ENCODE peak calls at places on chromosomes 12 and 14, in seven cellular contexts. One of them, this sample, is unnamed.

GRCh38 chr14:36363704-36364103 is 43.3 kb upstream of the MBIP start:
- DNase-seq in Panc1: no peak
- DNase-seq in brain microvascular endothelial cell: no peak
- DNase-seq in AG04450: no peak
- DNase-seq in RWPE1: no peak
- DNase-seq in upper lobe of right lung: no peak
- DNase-seq in kidney: no peak
- DNase-seq in this sample: no peak

GRCh38 chr12:22121224-22121623 is 75.2 kb downstream of the CMAS start:
- DNase-seq in Panc1: no peak
- DNase-seq in brain microvascular endothelial cell: no peak
- DNase-seq in AG04450: no peak
- DNase-seq in RWPE1: no peak
- DNase-seq in upper lobe of right lung: no peak
- DNase-seq in kidney: no peak
- DNase-seq in this sample: no peak

GRCh38 chr12:68012712-68013111 is 23.5 kb downstream of the IFNG-AS1 start:
- DNase-seq in Panc1: no peak
- DNase-seq in brain microvascular endothelial cell: no peak
- DNase-seq in AG04450: no peak
- DNase-seq in RWPE1: no peak
- DNase-seq in upper lobe of right lung: no peak
- DNase-seq in kidney: no peak
- DNase-seq in this sample: no peak

GRCh38 chr12:72453550-72453949 is 181.4 kb downstream of the TRHDE start:
- DNase-seq in Panc1: no peak
- DNase-seq in brain microvascular endothelial cell: no peak
- DNase-seq in AG04450: no peak
- DNase-seq in RWPE1: no peak
- DNase-seq in upper lobe of right lung: no peak
- DNase-seq in kidney: no peak
- DNase-seq in this sample: no peak

GRCh38 chr12:123937707-123938600 is 34.7 kb downstream of the CCDC92 start:
- DNase-seq in Panc1: no peak
- DNase-seq in brain microvascular endothelial cell: no peak
- DNase-seq in AG04450: no peak
- DNase-seq in RWPE1: no peak
- DNase-seq in upper lobe of right lung: no peak
- DNase-seq in kidney: peak; percentile 53
- DNase-seq in this sample: no peak

GRCh38 chr12:113961921-113962710 is 4.0 kb downstream of the RBM19 start:
- DNase-seq in Panc1: no peak
- DNase-seq in brain microvascular endothelial cell: peak; percentile 24
- DNase-seq in AG04450: no peak
- DNase-seq in RWPE1: no peak
- DNase-seq in upper lobe of right lung: no peak
- DNase-seq in kidney: no peak
- DNase-seq in this sample: no peak

GRCh38 chr14:64709126-64709525 is 4.9 kb downstream of the PLEKHG3 start:
- DNase-seq in Panc1: no peak
- DNase-seq in brain microvascular endothelial cell: no peak
- DNase-seq in AG04450: no peak
- DNase-seq in RWPE1: no peak
- DNase-seq in upper lobe of right lung: no peak
- DNase-seq in kidney: no peak
- DNase-seq in this sample: no peak

GRCh38 chr14:45177081-45177480 is 41.4 kb downstream of the FANCM start:
- DNase-seq in Panc1: no peak
- DNase-seq in brain microvascular endothelial cell: peak; percentile 12
- DNase-seq in AG04450: peak; percentile 56
- DNase-seq in RWPE1: peak; percentile 90
- DNase-seq in upper lobe of right lung: no peak
- DNase-seq in kidney: no peak
- DNase-seq in this sample: no peak

GRCh38 chr14:79018846-79019245 is 848.7 kb downstream of the NRXN3 start:
- DNase-seq in Panc1: no peak
- DNase-seq in brain microvascular endothelial cell: peak; percentile 33
- DNase-seq in AG04450: peak; percentile 7
- DNase-seq in RWPE1: peak; percentile 7
- DNase-seq in upper lobe of right lung: no peak
- DNase-seq in kidney: no peak
- DNase-seq in this sample: no peak

GRCh38 chr14:24794906-24795305 is 160.9 kb upstream of the GZMB start:
- DNase-seq in Panc1: no peak
- DNase-seq in brain microvascular endothelial cell: no peak
- DNase-seq in AG04450: no peak
- DNase-seq in RWPE1: no peak
- DNase-seq in upper lobe of right lung: no peak
- DNase-seq in kidney: no peak
- DNase-seq in this sample: no peak

GRCh38 chr14:28097585-28097984 is 669.0 kb upstream of the FOXG1 start:
- DNase-seq in Panc1: no peak
- DNase-seq in brain microvascular endothelial cell: no peak
- DNase-seq in AG04450: no peak
- DNase-seq in RWPE1: no peak
- DNase-seq in upper lobe of right lung: no peak
- DNase-seq in kidney: no peak
- DNase-seq in this sample: no peak

GRCh38 chr12:74732801-74733200 is 195.2 kb downstream of the ATXN7L3B start:
- DNase-seq in Panc1: no peak
- DNase-seq in brain microvascular endothelial cell: no peak
- DNase-seq in AG04450: no peak
- DNase-seq in RWPE1: no peak
- DNase-seq in upper lobe of right lung: no peak
- DNase-seq in kidney: no peak
- DNase-seq in this sample: no peak

GRCh38 chr14:37992489-37992888 is 215.2 kb upstream of the SSTR1 start:
- DNase-seq in Panc1: no peak
- DNase-seq in brain microvascular endothelial cell: no peak
- DNase-seq in AG04450: no peak
- DNase-seq in RWPE1: no peak
- DNase-seq in upper lobe of right lung: no peak
- DNase-seq in kidney: no peak
- DNase-seq in this sample: no peak

GRCh38 chr14:89139404-89140247 is 277.4 kb downstream of the FOXN3 start:
- DNase-seq in Panc1: no peak
- DNase-seq in brain microvascular endothelial cell: no peak
- DNase-seq in AG04450: no peak
- DNase-seq in RWPE1: no peak
- DNase-seq in upper lobe of right lung: no peak
- DNase-seq in kidney: no peak
- DNase-seq in this sample: no peak

GRCh38 chr12:112963227-112963861 is 15.0 kb upstream of the OAS2 start:
- DNase-seq in Panc1: no peak
- DNase-seq in brain microvascular endothelial cell: no peak
- DNase-seq in AG04450: no peak
- DNase-seq in RWPE1: no peak
- DNase-seq in upper lobe of right lung: no peak
- DNase-seq in kidney: no peak
- DNase-seq in this sample: no peak

DNA sequence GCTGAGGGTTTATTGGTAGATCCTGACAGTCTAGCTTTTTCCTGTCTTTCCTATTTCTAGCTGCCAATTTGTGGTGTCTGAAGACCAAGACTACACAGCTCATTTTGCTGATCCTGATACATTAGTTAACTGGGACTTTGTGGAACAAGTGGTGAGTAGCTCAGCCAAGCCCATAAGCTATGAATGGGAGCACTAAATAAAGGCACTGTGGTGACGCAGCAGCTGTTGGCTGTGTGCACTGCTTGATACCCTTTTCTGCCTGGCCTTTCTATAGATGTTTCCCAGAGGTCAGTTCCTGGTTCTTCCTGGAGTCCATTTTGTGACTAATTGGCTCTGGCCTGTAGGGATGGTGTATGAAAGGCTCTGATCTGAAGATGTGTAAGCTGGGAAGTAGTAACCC is 20.5 kb downstream of the RNF10 start:
- DNase-seq in Panc1: no peak
- DNase-seq in brain microvascular endothelial cell: no peak
- DNase-seq in AG04450: no peak
- DNase-seq in RWPE1: no peak
- DNase-seq in upper lobe of right lung: no peak
- DNase-seq in kidney: no peak
- DNase-seq in this sample: no peak
- H3K27ac ChIP-seq in Panc1: no peak overlapping the region
- H3K27ac ChIP-seq in brain microvascular endothelial cell: no peak overlapping the region
- H3K27ac ChIP-seq in AG04450: no peak overlapping the region
- H3K27ac ChIP-seq in RWPE1: no peak overlapping the region
- H3K27ac ChIP-seq in upper lobe of right lung: no peak overlapping the region
- H3K27ac ChIP-seq in kidney: no peak overlapping the region
- H3K27ac ChIP-seq in this sample: peak overlapping the region; percentile 16

GRCh38 chr14:59541731-59542130 is 34.9 kb downstream of the CCDC175 start:
- DNase-seq in Panc1: no peak
- DNase-seq in brain microvascular endothelial cell: no peak
- DNase-seq in AG04450: no peak
- DNase-seq in RWPE1: no peak
- DNase-seq in upper lobe of right lung: no peak
- DNase-seq in kidney: no peak
- DNase-seq in this sample: no peak
- H3K27ac ChIP-seq in Panc1: no peak overlapping the region
- H3K27ac ChIP-seq in brain microvascular endothelial cell: no peak overlapping the region
- H3K27ac ChIP-seq in AG04450: no peak overlapping the region
- H3K27ac ChIP-seq in RWPE1: no peak overlapping the region
- H3K27ac ChIP-seq in upper lobe of right lung: no peak overlapping the region
- H3K27ac ChIP-seq in kidney: no peak overlapping the region
- H3K27ac ChIP-seq in this sample: no peak overlapping the region

DNA sequence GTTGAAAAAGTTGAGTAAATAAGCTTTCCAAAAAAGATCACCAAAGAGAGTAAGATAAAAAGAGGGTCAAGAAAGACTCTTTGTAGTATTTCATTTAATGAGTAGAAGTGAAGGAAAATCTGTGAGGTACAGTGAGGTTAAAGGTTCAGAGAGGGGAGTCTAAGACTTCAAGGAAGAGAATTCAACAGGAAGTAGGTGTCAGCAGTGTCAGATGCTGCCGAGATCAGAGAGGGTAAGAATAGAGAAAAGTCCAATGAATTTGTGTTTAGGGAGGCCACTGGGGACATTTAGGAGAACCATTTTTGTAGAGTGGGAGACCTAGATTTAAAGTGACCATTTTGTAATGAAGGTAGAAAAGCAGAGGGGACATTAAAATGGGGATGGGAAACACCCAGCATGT is 71.6 kb upstream of the KRAS start:
- DNase-seq in Panc1: no peak
- DNase-seq in brain microvascular endothelial cell: no peak
- DNase-seq in AG04450: no peak
- DNase-seq in RWPE1: no peak
- DNase-seq in upper lobe of right lung: no peak
- DNase-seq in kidney: no peak
- DNase-seq in this sample: no peak
- H3K27ac ChIP-seq in Panc1: no peak overlapping the region
- H3K27ac ChIP-seq in brain microvascular endothelial cell: peak overlapping the region; percentile 49
- H3K27ac ChIP-seq in AG04450: no peak overlapping the region
- H3K27ac ChIP-seq in RWPE1: no peak overlapping the region
- H3K27ac ChIP-seq in upper lobe of right lung: no peak overlapping the region
- H3K27ac ChIP-seq in kidney: no peak overlapping the region
- H3K27ac ChIP-seq in this sample: no peak overlapping the region

GRCh38 chr12:108620236-108620879 is 13.3 kb downstream of the SELPLG start:
- DNase-seq in Panc1: no peak
- DNase-seq in brain microvascular endothelial cell: no peak
- DNase-seq in AG04450: no peak
- DNase-seq in RWPE1: no peak
- DNase-seq in upper lobe of right lung: no peak
- DNase-seq in kidney: no peak
- DNase-seq in this sample: no peak
- H3K27ac ChIP-seq in Panc1: no peak overlapping the region
- H3K27ac ChIP-seq in brain microvascular endothelial cell: no peak overlapping the region
- H3K27ac ChIP-seq in AG04450: peak overlapping the region; percentile 47
- H3K27ac ChIP-seq in RWPE1: no peak overlapping the region
- H3K27ac ChIP-seq in upper lobe of right lung: peak overlapping the region; percentile 24
- H3K27ac ChIP-seq in kidney: no peak overlapping the region
- H3K27ac ChIP-seq in this sample: no peak overlapping the region

DNA sequence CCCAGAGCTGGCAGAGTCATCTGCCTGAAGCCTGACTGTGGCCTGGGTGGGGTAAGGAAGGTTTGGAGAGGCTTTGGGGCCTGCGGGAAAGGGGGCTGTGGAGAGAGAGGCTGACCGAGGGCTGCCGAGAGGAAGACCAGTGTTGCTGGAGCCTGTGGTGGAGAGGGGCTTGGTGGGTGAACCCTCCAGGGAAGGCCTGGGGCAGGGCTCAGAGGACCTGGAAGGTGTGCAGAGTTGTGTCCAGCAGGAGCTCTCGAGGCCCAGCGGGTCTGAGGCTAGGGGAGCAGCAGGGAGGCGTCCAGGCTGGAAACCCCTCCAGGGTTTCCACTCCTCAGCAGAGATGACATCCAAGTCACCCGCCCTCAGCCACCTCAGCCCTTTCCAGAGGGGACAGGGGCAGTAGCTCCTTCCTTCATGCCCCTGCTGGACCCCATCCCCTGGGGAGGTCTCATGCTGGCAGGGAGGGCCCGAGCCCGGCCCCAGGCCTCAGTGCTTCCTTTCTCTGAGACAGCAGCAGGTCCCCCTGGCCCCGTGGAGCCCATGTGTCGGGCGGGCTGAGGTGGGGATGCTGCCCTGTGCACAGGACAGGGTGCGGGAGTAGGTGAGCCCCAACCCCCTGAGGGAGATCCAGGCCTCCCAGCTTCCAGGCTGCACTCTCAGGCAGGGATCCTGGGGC is 8.4 kb downstream of the CEP170B start:
- DNase-seq in Panc1: no peak
- DNase-seq in brain microvascular endothelial cell: no peak
- DNase-seq in AG04450: no peak
- DNase-seq in RWPE1: no peak
- DNase-seq in upper lobe of right lung: peak; percentile 60
- DNase-seq in kidney: peak; percentile 71
- DNase-seq in this sample: no peak
- H3K27ac ChIP-seq in Panc1: no peak overlapping the region
- H3K27ac ChIP-seq in brain microvascular endothelial cell: no peak overlapping the region
- H3K27ac ChIP-seq in AG04450: no peak overlapping the region
- H3K27ac ChIP-seq in RWPE1: peak overlapping the region; percentile 86
- H3K27ac ChIP-seq in upper lobe of right lung: no peak overlapping the region
- H3K27ac ChIP-seq in kidney: no peak overlapping the region
- H3K27ac ChIP-seq in this sample: no peak overlapping the region

GRCh38 chr14:76784266-76784874 is 23.1 kb downstream of the VASH1 start:
- DNase-seq in Panc1: no peak
- DNase-seq in brain microvascular endothelial cell: no peak
- DNase-seq in AG04450: no peak
- DNase-seq in RWPE1: no peak
- DNase-seq in upper lobe of right lung: no peak
- DNase-seq in kidney: no peak
- DNase-seq in this sample: no peak
- H3K27ac ChIP-seq in Panc1: no peak overlapping the region
- H3K27ac ChIP-seq in brain microvascular endothelial cell: no peak overlapping the region
- H3K27ac ChIP-seq in AG04450: no peak overlapping the region
- H3K27ac ChIP-seq in RWPE1: no peak overlapping the region
- H3K27ac ChIP-seq in upper lobe of right lung: no peak overlapping the region
- H3K27ac ChIP-seq in kidney: no peak overlapping the region
- H3K27ac ChIP-seq in this sample: peak overlapping the region; percentile 59

GRCh38 chr12:49873361-49873934 is 30.3 kb downstream of the FAIM2 start:
- DNase-seq in Panc1: no peak
- DNase-seq in brain microvascular endothelial cell: no peak
- DNase-seq in AG04450: no peak
- DNase-seq in RWPE1: no peak
- DNase-seq in upper lobe of right lung: peak; percentile 49
- DNase-seq in kidney: peak; percentile 84
- DNase-seq in this sample: no peak
- H3K27ac ChIP-seq in Panc1: peak overlapping the region; percentile 68
- H3K27ac ChIP-seq in brain microvascular endothelial cell: no peak overlapping the region
- H3K27ac ChIP-seq in AG04450: no peak overlapping the region
- H3K27ac ChIP-seq in RWPE1: no peak overlapping the region
- H3K27ac ChIP-seq in upper lobe of right lung: no peak overlapping the region
- H3K27ac ChIP-seq in kidney: no peak overlapping the region
- H3K27ac ChIP-seq in this sample: peak overlapping the region; percentile 87